ENCODE peak calls at places on chromosome 11, in six cellular contexts. P is T-helper 9 cell; M is ACHN; F is 8988T; D is stimulated activated CD8-positive, alpha-beta memory T cell treated with anti-CD3 and anti-CD28 coated beads, Interleukin-4, amount 100 ng/mL, for 1 hour; E is ascending aorta. T is an unnamed sample.

GRCh38 chr11:74094393-74094792 is 76.4 kb downstream of the C2CD3 start:
- DNase-seq in M (no peak), D (no peak), E (no peak), P (no peak), F (no peak), T (no peak)

GRCh38 chr11:111745719-111746504 is 20.3 kb downstream of the PPP2R1B start:
- DNase-seq in E (no peak), P (no peak), F (no peak), M (peak; percentile 42), D (no peak), T (no peak)

GRCh38 chr11:47994417-47994816 is 14.1 kb downstream of the PTPRJ start:
- DNase-seq in F (no peak), M (no peak), E (no peak), P (no peak), D (no peak), T (no peak)

GRCh38 chr11:57482782-57483569 is 22.6 kb downstream of the RTN4RL2 start:
- DNase-seq in F (no peak), P (peak; percentile 58), D (no peak), E (no peak), M (peak; percentile 32), T (no peak)

GRCh38 chr11:107563702-107564101 is 1.8 kb downstream of the ALKBH8 start:
- DNase-seq in E (no peak), M (peak; percentile 59), P (peak; percentile 7), F (no peak), D (no peak), T (peak; percentile 10)

GRCh38 chr11:32466279-32466915 is 31.1 kb upstream of the WT1 start:
- DNase-seq in F (no peak), D (no peak), P (no peak), M (no peak), E (no peak), T (no peak)

GRCh38 chr11:66979336-66979980 is 4.4 kb downstream of the C11orf86 start:
- DNase-seq in E (no peak), F (no peak), P (no peak), D (no peak), M (peak; percentile 28), T (no peak)

GRCh38 chr11:18203723-18204122 is 31.1 kb downstream of the MRGPRX4 start:
- DNase-seq in F (peak; percentile 77), D (no peak), E (no peak), P (no peak), M (peak; percentile 8), T (no peak)

GRCh38 chr11:123719452-123719851 is 22.0 kb downstream of the ZNF202 start:
- DNase-seq in P (no peak), D (no peak), M (no peak), F (no peak), E (no peak), T (no peak)

GRCh38 chr11:29511394-29511793 is 505.4 kb downstream of the KCNA4 start:
- DNase-seq in F (no peak), M (no peak), D (no peak), P (no peak), E (no peak), T (no peak)

GRCh38 chr11:119172513-119172912 is 4.0 kb downstream of the NLRX1 start:
- DNase-seq in M (no peak), E (no peak), F (no peak), P (no peak), D (no peak), T (no peak)